ENCODE peak calls at places on chromosome 20, in four cellular contexts. N is A549, Q is K562, O is IMR-90. H is an unnamed sample.

GRCh38 chr20:21203036-21203656 is 77.3 kb downstream of the KIZ start:
- DNase-seq in N (no peak), Q (no peak), O (no peak), H (no peak)

GRCh38 chr20:22931653-22932052 is 103.5 kb upstream of the SSTR4 start:
- DNase-seq in N (no peak), Q (no peak), O (no peak), H (no peak)

GRCh38 chr20:59064214-59064722 is 21.7 kb upstream of the PRELID3B start:
- DNase-seq in N (no peak), Q (no peak), O (no peak), H (no peak)

GRCh38 chr20:29079769-29080690 is 2177.4 kb upstream of the DEFB115 start:
- DNase-seq in N (peak), Q (peak), O (no peak), H (no peak)

GRCh38 chr20:17859616-17860232 is 108.9 kb downstream of the SNX5 start:
- DNase-seq in N (no peak), Q (no peak), O (no peak), H (no peak)

GRCh38 chr20:1491281-1491840 is at the start of gene SIRPB2:
- DNase-seq in N (no peak), Q (no peak), O (no peak), H (no peak)

GRCh38 chr20:58559368-58559729 is 44.1 kb upstream of the APCDD1L start:
- DNase-seq in N (no peak), Q (no peak), O (no peak), H (no peak)

GRCh38 chr20:44097521-44098255 is 89.3 kb downstream of the JPH2 start:
- DNase-seq in N (no peak), Q (peak), O (peak), H (no peak)

GRCh38 chr20:10271470-10272219 is 53.0 kb downstream of the SNAP25 start:
- DNase-seq in N (no peak), Q (no peak), O (peak), H (no peak)

GRCh38 chr20:41137412-41138216 is at the start of gene PLCG1:
- DNase-seq in N (peak), Q (peak), O (peak), H (peak)

GRCh38 chr20:25623225-25623735 is 534 bp downstream of the NANP start:
- DNase-seq in N (peak), Q (peak), O (peak), H (peak)

GRCh38 chr20:14657231-14657630 is 319.8 kb upstream of the FLRT3 start:
- DNase-seq in N (no peak), Q (no peak), O (no peak), H (no peak)

GRCh38 chr20:58701431-58702160 is 9.0 kb downstream of the NPEPL1 start:
- DNase-seq in N (no peak), Q (no peak), O (no peak), H (no peak)

GRCh38 chr20:57400262-57400701 is 9.1 kb downstream of the RBM38 start:
- DNase-seq in N (no peak), Q (no peak), O (no peak), H (no peak)

GRCh38 chr20:50885781-50886180 is 45.5 kb downstream of the ADNP start:
- DNase-seq in N (no peak), Q (no peak), O (no peak), H (no peak)

GRCh38 chr20:24702501-24703283 is 233.3 kb downstream of the SYNDIG1 start:
- DNase-seq in N (no peak), Q (no peak), O (no peak), H (no peak)

GRCh38 chr20:58710481-58711265 is 18.1 kb downstream of the NPEPL1 start:
- DNase-seq in N (no peak), Q (no peak), O (no peak), H (no peak)

GRCh38 chr20:14992071-14992654 is 654.8 kb upstream of the FLRT3 start:
- DNase-seq in N (peak), Q (no peak), O (no peak), H (no peak)

GRCh38 chr20:297098-297924 is at the start of gene ZCCHC3:
- DNase-seq in N (peak), Q (peak), O (peak), H (peak)

GRCh38 chr20:64210661-64211369 is 44.7 kb upstream of the PCMTD2 start:
- DNase-seq in N (no peak), Q (no peak), O (no peak), H (no peak)

GRCh38 chr20:19934792-19935491 is 82.2 kb upstream of the NAA20 start:
- DNase-seq in N (peak), Q (no peak), O (no peak), H (no peak)
- TF ChIP-seq BHLHE40 in N (no peak), Q (no peak), O (no peak), H (no peak)

GRCh38 chr20:8244637-8245036 is 112.6 kb downstream of the PLCB1 start:
- DNase-seq in N (no peak), Q (no peak), O (peak), H (no peak)
- TF ChIP-seq BHLHE40 in N (no peak), Q (no peak), O (no peak), H (no peak)

GRCh38 chr20:60116128-60116909 is 158.1 kb downstream of the CDH26 start:
- DNase-seq in N (no peak), Q (peak), O (no peak), H (no peak)

GRCh38 chr20:60113771-60114170 is 155.5 kb downstream of the CDH26 start:
- DNase-seq in N (no peak), Q (no peak), O (no peak), H (no peak)

GRCh38 chr20:60115452-60115851 is 157.2 kb downstream of the CDH26 start:
- DNase-seq in N (no peak), Q (no peak), O (no peak), H (no peak)

GRCh38 chr20:60113024-60113724 is 155.0 kb downstream of the CDH26 start:
- DNase-seq in N (no peak), Q (no peak), O (no peak), H (no peak)

DNA sequence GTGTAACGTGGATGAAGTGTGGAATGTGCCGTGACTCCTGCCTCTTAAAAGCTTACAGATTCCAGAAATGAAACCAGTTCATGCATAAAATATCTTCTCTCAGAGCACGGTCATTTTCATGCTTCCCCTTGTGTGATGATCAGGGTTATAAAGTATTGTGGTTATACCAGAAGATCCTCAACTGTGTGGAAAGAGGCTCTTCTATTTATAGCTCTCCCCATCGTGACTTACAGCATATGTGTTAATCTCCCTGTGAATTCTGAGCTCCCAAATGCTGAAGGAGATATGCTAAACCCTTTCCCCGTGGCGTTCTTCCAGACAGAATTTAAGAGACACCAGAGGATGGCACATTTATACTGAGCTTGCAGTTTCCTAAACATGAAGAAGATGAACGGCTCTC is 158.8 kb downstream of the CDH26 start:
- DNase-seq in N (no peak), Q (no peak), O (peak), H (no peak)
- TF ChIP-seq BHLHE40 in N (no peak), Q (no peak), O (no peak), H (no peak)

DNA sequence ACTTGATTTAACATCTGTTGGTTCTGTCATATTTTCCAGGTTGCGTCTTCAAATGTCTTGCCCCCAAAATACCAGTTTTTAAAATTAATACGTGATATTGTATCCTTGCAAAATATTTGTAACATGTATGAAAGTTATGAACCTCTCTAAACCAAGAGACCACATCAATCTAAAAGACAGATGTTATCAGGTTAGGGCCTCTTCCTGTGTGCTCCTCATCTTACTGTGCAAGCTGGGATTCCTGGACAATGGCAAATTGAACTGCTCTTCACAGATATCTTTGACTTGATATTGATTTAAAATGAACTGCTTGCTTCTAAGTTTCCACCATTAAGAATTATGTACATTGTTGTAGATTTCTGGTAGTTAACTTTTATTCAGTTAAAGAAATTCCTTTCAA is 9.6 kb downstream of the TMEM239 start:
- DNase-seq in N (no peak), Q (no peak), O (no peak), H (no peak)
- TF ChIP-seq BHLHE40 in N (no peak), Q (no peak), O (no peak), H (no peak)

DNA sequence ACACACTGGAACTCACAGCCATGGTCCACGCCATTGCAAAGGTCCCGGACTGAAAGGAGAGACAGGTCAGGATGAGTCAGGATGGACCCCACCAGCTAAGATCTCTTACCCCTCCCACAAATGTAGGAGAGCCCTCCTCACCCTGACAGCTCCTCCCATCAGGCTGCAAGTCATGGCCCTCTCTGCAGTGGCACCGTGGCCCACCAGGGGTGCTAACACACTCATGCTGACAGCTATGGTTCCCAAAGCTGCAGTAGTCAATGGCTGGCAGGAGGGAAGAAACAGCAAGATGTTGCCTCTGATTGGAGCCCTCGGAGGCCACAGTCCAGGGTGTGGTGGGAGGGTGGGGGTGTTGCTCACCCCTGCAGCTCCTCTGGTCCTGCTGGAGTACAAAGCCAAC is 5.7 kb upstream of the RBPJL start:
- DNase-seq in N (peak), Q (peak), O (peak), H (peak)
- TF ChIP-seq BHLHE40 in N (no peak), Q (no peak), O (no peak), H (no peak)

GRCh38 chr20:62907377-62908317 is 18.7 kb downstream of the DIDO1 start:
- DNase-seq in N (no peak), Q (peak), O (peak), H (peak)
- TF ChIP-seq BHLHE40 in N (no peak), Q (no peak), O (no peak), H (no peak)

GRCh38 chr20:38951611-38952010 is 10.5 kb upstream of the DHX35 start:
- DNase-seq in N (no peak), Q (no peak), O (no peak), H (no peak)
- TF ChIP-seq BHLHE40 in N (no peak), Q (no peak), O (no peak), H (no peak)

H was measured in HEK293T.